ENCODE peak calls at places on chromosomes 12 and 14, in ten cellular contexts. P, Z, D, I, U, X, T, W, M and L are unnamed samples.

GRCh38 chr12:131092911-131093901 is 139.5 kb downstream of the ADGRD1 start:
- DNase-seq in D (no peak), X (no peak), P (no peak), I (peak; percentile 40), Z (peak; percentile 10), U (no peak), T (peak; percentile 44), W (no peak), M (peak; percentile 54), L (no peak)

GRCh38 chr14:31992051-31992450 is 85.1 kb upstream of the ARHGAP5 start:
- DNase-seq in W (peak; percentile 96), X (no peak), P (peak; percentile 92), T (no peak), Z (no peak), U (no peak), M (no peak), I (no peak), D (peak; percentile 94), L (no peak)

GRCh38 chr14:42965512-42965911 is 1358.8 kb downstream of the LRFN5 start:
- DNase-seq in M (no peak), U (no peak), T (no peak), Z (no peak), P (no peak), W (no peak), I (no peak), X (no peak), D (no peak), L (no peak)

GRCh38 chr12:108516511-108517275 is 1.6 kb downstream of the FICD start:
- DNase-seq in U (no peak), I (no peak), X (no peak), T (no peak), M (no peak), W (no peak), Z (no peak), D (peak; percentile 18), P (peak; percentile 14), L (no peak)

GRCh38 chr14:64324461-64325255 is 30.5 kb upstream of the ESR2 start:
- DNase-seq in T (no peak), Z (no peak), U (no peak), D (peak; percentile 26), I (no peak), P (peak; percentile 42), W (peak; percentile 85), M (no peak), X (peak; percentile 63), L (no peak)

GRCh38 chr12:12506541-12506940 is 56.1 kb downstream of the DUSP16 start:
- DNase-seq in P (peak; percentile 66), W (no peak), Z (peak; percentile 28), I (no peak), U (peak; percentile 37), D (peak; percentile 90), T (no peak), M (no peak), X (no peak), L (no peak)

GRCh38 chr12:112422531-112422930 is 3.8 kb downstream of the PTPN11 start:
- DNase-seq in X (no peak), Z (no peak), W (no peak), D (peak; percentile 74), P (peak; percentile 38), M (no peak), T (no peak), U (peak; percentile 9), I (no peak), L (no peak)

GRCh38 chr14:76918751-76919421 is 92.7 kb downstream of the LRRC74A start:
- DNase-seq in M (peak; percentile 99), W (peak; percentile 97), X (peak; percentile 92), I (peak; percentile 50), D (peak; percentile 99), T (peak; percentile 94), P (peak; percentile 99), U (peak; percentile 97), Z (peak; percentile 98), L (no peak)

GRCh38 chr12:125382896-125383295 is 317.7 kb downstream of the AACS start:
- DNase-seq in D (no peak), W (no peak), U (no peak), P (no peak), T (no peak), M (no peak), X (no peak), I (no peak), Z (no peak), L (no peak)

GRCh38 chr14:61112506-61112905 is 131.5 kb downstream of the SLC38A6 start:
- DNase-seq in U (no peak), P (no peak), Z (no peak), X (no peak), I (no peak), M (no peak), W (no peak), D (no peak), T (no peak), L (no peak)

GRCh38 chr12:69540606-69541386 is 44.5 kb upstream of the CCT2 start:
- DNase-seq in T (no peak), P (peak; percentile 44), D (peak; percentile 42), I (no peak), W (peak; percentile 75), X (no peak), M (no peak), U (no peak), Z (no peak), L (no peak)

GRCh38 chr12:90896164-90896563 is 58.8 kb downstream of the CCER1 start:
- DNase-seq in I (no peak), Z (no peak), X (no peak), T (no peak), M (no peak), P (peak; percentile 62), W (peak; percentile 90), U (no peak), D (peak; percentile 64), L (no peak)

GRCh38 chr12:52042706-52043385 is 8.4 kb upstream of the NR4A1 start:
- DNase-seq in Z (peak; percentile 72), M (peak; percentile 70), I (no peak), T (no peak), X (no peak), W (no peak), P (no peak), U (peak; percentile 49), D (no peak), L (no peak)

DNA sequence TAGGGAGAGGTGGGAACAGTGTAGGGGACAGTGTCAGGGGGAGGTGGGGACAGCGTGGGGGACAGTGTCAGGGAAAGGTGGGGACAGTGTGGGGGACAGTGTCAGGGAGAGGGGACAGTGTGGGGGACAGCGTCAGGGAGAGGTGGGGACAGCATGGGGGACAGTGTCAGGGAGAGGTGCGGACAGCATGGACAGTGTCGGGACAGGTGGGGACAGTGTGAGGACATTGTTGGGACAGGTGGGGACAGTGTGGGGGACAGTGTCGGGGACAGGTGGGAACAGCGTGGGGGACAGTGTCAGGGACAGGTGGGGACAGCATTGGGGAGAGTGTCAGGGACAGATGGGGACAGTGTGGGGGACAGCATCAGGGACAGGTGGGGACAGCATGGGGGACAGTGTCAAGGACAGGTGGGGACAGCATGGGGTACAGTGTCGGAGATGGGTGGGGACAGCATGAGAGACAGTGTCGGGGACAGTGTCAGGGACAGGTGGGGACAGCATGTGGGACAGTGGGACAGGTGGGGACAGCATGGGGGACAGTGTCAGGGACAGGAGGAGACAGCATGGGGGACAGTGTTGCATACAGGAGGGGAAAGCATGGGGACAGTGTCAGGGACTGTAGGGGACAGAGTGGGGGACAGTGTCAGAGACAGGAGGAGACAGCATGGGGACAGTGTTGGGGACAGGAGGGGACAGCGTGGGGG is 139.0 kb downstream of the TMEM121 start:
- DNase-seq in D (no peak), U (no peak), M (no peak), T (no peak), Z (no peak), X (no peak), P (no peak), I (no peak), W (no peak), L (no peak)
- H3K9me3 ChIP-seq in D (no peaks in the 10 kb centered on the region), U (no peaks in the 10 kb centered on the region), M (no peaks in the 10 kb centered on the region), T (no peaks in the 10 kb centered on the region), Z (no peaks in the 10 kb centered on the region), X (no peaks in the 10 kb centered on the region), P (no peaks in the 10 kb centered on the region), I (no peaks in the 10 kb centered on the region), W (peaks cover 10% of the 10 kb centered on the region), L (no peaks in the 10 kb centered on the region)

GRCh38 chr12:92047058-92047826 is 98.4 kb downstream of the BTG1 start:
- DNase-seq in D (no peak), P (peak; percentile 39), T (no peak), Z (no peak), M (no peak), X (no peak), W (no peak), U (no peak), I (no peak), L (no peak)
- H3K4me3 ChIP-seq in D (no peak overlapping the region), P (no peak overlapping the region), T (no peak overlapping the region), Z (no peak overlapping the region), M (no peak overlapping the region), X (no peak overlapping the region), W (no peak overlapping the region), U (no peak overlapping the region), I (no peak overlapping the region), L (no peak overlapping the region)

GRCh38 chr14:93303659-93304058 is 29.2 kb downstream of the BTBD7 start:
- DNase-seq in P (peak; percentile 58), D (no peak), W (no peak), U (peak; percentile 83), T (no peak), X (no peak), M (no peak), Z (no peak), I (no peak), L (no peak)
- H3K27ac ChIP-seq in P (no peak overlapping the region), D (no peak overlapping the region), W (no peak overlapping the region), U (no peak overlapping the region), T (no peak overlapping the region), X (no peak overlapping the region), M (no peak overlapping the region), Z (no peak overlapping the region), I (no peak overlapping the region), L (no peak overlapping the region)

DNA sequence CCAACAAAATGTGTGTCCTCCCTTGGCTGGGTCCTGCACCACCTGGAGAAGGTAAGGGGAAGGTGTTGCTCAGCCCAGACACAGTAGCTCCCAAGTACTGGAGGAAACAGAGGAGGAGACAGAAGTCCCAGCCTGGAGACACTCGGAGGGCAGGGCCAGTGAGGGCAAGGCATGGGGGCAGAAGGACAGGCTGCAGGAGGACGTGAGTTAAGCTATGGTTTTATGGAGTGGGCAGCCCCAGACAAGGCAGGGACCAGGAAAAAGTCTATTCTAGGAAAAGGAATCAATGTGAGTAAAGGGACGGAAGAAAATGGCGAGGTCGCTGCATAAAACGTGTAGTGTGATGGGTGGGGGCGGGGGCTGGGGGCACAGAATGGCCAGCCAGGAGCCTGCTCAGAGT is 210.1 kb upstream of the DIO3 start:
- DNase-seq in Z (no peak), I (no peak), P (no peak), X (no peak), U (no peak), T (no peak), W (no peak), M (peak; percentile 46), D (no peak), L (no peak)
- H3K9me3 ChIP-seq in Z (peaks cover 4% of the 10 kb centered on the region), I (peaks cover 24% of the 10 kb centered on the region), P (no peaks in the 10 kb centered on the region), X (no peaks in the 10 kb centered on the region), U (peaks cover 2% of the 10 kb centered on the region), T (peaks cover 5% of the 10 kb centered on the region), W (peaks cover 8% of the 10 kb centered on the region), M (no peaks in the 10 kb centered on the region), D (peaks cover 29% of the 10 kb centered on the region), L (peaks cover 5% of the 10 kb centered on the region)

GRCh38 chr12:127455347-127456265 is 811.4 kb upstream of the TMEM132C start:
- DNase-seq in P (no peak), W (peak; percentile 1), D (no peak), M (no peak), Z (no peak), U (no peak), I (no peak), T (no peak), X (no peak), L (no peak)
- H3K4me3 ChIP-seq in P (peak overlapping the region; percentile 23), W (peak overlapping the region; percentile 44), D (peak overlapping the region; percentile 38), M (no peak overlapping the region), Z (no peak overlapping the region), U (peak overlapping the region; percentile 42), I (no peak overlapping the region), T (no peak overlapping the region), X (no peak overlapping the region), L (no peak overlapping the region)